ENCODE peak calls at places on chromosomes 11 and 22, in six cellular contexts. M is astrocyte of the spinal cord; U is activated naive CD4-positive, alpha-beta T cell treated with anti-CD3 and anti-CD28 coated beads, Interleukin-2, amount 10 ng/mL, durations not matched to agents 7 days and 5 days; S is CD8-positive, alpha-beta memory T cell; N is fibroblast of mammary gland; P is NCI-H1092 treated with DMSO at 0.1 percent for 48 hours. G is an unnamed sample.

GRCh38 chr11:71283960-71284359 is 31.6 kb upstream of the SHANK2 start:
- DNase-seq in M (no peak), U (no peak), S (no peak), N (no peak), P (no peak), G (no peak)

GRCh38 chr11:91608662-91609061 is 616.0 kb upstream of the FAT3 start:
- DNase-seq in M (no peak), U (no peak), S (no peak), N (no peak), P (peak; percentile 8), G (no peak)

GRCh38 chr22:24128024-24128423 is 53.3 kb upstream of the SUSD2 start:
- DNase-seq in M (no peak), U (no peak), S (no peak), N (no peak), P (no peak), G (no peak)

GRCh38 chr11:102780491-102780918 is at the start of gene MMP10:
- DNase-seq in M (peak; percentile 72), U (no peak), S (no peak), N (peak; percentile 74), P (no peak), G (no peak)

GRCh38 chr22:28018461-28018927 is 99.4 kb upstream of the PITPNB start:
- DNase-seq in M (no peak), U (peak; percentile 22), S (no peak), N (no peak), P (no peak), G (no peak)

GRCh38 chr11:64378335-64378884 is 19.4 kb downstream of the RPS6KA4 start:
- DNase-seq in M (no peak), U (no peak), S (no peak), N (peak; percentile 17), P (peak; percentile 35), G (no peak)

GRCh38 chr22:47098554-47098953 is 336.1 kb downstream of the TBC1D22A start:
- DNase-seq in M (no peak), U (no peak), S (no peak), N (no peak), P (no peak), G (no peak)

GRCh38 chr11:100692290-100692689 is 5.2 kb downstream of the ARHGAP42 start:
- DNase-seq in M (no peak), U (no peak), S (no peak), N (no peak), P (no peak), G (no peak)

GRCh38 chr11:34585870-34586654 is 34.8 kb upstream of the EHF start:
- DNase-seq in M (peak; percentile 80), U (no peak), S (no peak), N (peak; percentile 70), P (peak; percentile 58), G (peak; percentile 33)